ENCODE peak calls at places on chromosomes 5 and 9, in six cellular contexts. One of them, this sample, is unnamed.

GRCh38 chr5:168219515-168220410 is 71.7 kb upstream of the WWC1 start:
- DNase-seq in kidney epithelial cell: peak
- DNase-seq in hypothalamus: no peak
- DNase-seq in WTC11: peak
- DNase-seq in NCI-H460: peak
- DNase-seq in CD8-positive, alpha-beta memory T cell: no peak
- DNase-seq in this sample: peak

GRCh38 chr9:70998962-70999361 is 122.5 kb downstream of the TRPM3 start:
- DNase-seq in WTC11: no peak
- DNase-seq in hypothalamus: no peak
- DNase-seq in kidney epithelial cell: no peak
- DNase-seq in NCI-H460: no peak
- DNase-seq in CD8-positive, alpha-beta memory T cell: no peak
- DNase-seq in this sample: no peak

GRCh38 chr5:59661939-59662615 is 231.4 kb downstream of the PDE4D start:
- DNase-seq in WTC11: no peak
- DNase-seq in kidney epithelial cell: no peak
- DNase-seq in NCI-H460: no peak
- DNase-seq in hypothalamus: no peak
- DNase-seq in CD8-positive, alpha-beta memory T cell: no peak
- DNase-seq in this sample: no peak

GRCh38 chr9:133647148-133647547 is 11.0 kb downstream of the DBH start:
- DNase-seq in kidney epithelial cell: no peak
- DNase-seq in CD8-positive, alpha-beta memory T cell: no peak
- DNase-seq in NCI-H460: no peak
- DNase-seq in WTC11: no peak
- DNase-seq in hypothalamus: no peak
- DNase-seq in this sample: no peak

GRCh38 chr9:130118841-130119520 is 53.2 kb upstream of the NCS1 start:
- DNase-seq in CD8-positive, alpha-beta memory T cell: no peak
- DNase-seq in NCI-H460: no peak
- DNase-seq in hypothalamus: no peak
- DNase-seq in kidney epithelial cell: peak
- DNase-seq in WTC11: no peak
- DNase-seq in this sample: no peak

GRCh38 chr9:99105152-99106043 is 485 bp downstream of the TGFBR1 start:
- DNase-seq in WTC11: peak
- DNase-seq in CD8-positive, alpha-beta memory T cell: peak
- DNase-seq in hypothalamus: peak
- DNase-seq in kidney epithelial cell: no peak
- DNase-seq in NCI-H460: peak
- DNase-seq in this sample: peak

GRCh38 chr9:107667269-107667681 is 177.7 kb upstream of the KLF4 start:
- DNase-seq in kidney epithelial cell: no peak
- DNase-seq in WTC11: no peak
- DNase-seq in CD8-positive, alpha-beta memory T cell: no peak
- DNase-seq in hypothalamus: no peak
- DNase-seq in NCI-H460: no peak
- DNase-seq in this sample: no peak

GRCh38 chr9:132849168-132849831 is 28.8 kb downstream of the AK8 start:
- DNase-seq in WTC11: no peak
- DNase-seq in hypothalamus: no peak
- DNase-seq in kidney epithelial cell: no peak
- DNase-seq in NCI-H460: no peak
- DNase-seq in CD8-positive, alpha-beta memory T cell: no peak
- DNase-seq in this sample: peak

GRCh38 chr5:132777209-132778069 is at the start of gene SEPTIN8:
- DNase-seq in hypothalamus: peak
- DNase-seq in kidney epithelial cell: no peak
- DNase-seq in WTC11: peak
- DNase-seq in NCI-H460: no peak
- DNase-seq in CD8-positive, alpha-beta memory T cell: peak
- DNase-seq in this sample: peak

GRCh38 chr5:103232393-103232999 is 26.1 kb upstream of the MACIR start:
- DNase-seq in kidney epithelial cell: no peak
- DNase-seq in WTC11: no peak
- DNase-seq in CD8-positive, alpha-beta memory T cell: no peak
- DNase-seq in NCI-H460: peak
- DNase-seq in hypothalamus: no peak
- DNase-seq in this sample: peak

GRCh38 chr5:172453206-172453985 is 929 bp downstream of the SH3PXD2B start:
- DNase-seq in CD8-positive, alpha-beta memory T cell: no peak
- DNase-seq in WTC11: peak
- DNase-seq in kidney epithelial cell: no peak
- DNase-seq in NCI-H460: no peak
- DNase-seq in hypothalamus: no peak
- DNase-seq in this sample: peak

GRCh38 chr5:320524-321232 is 836 bp upstream of the AHRR start:
- DNase-seq in NCI-H460: no peak
- DNase-seq in kidney epithelial cell: no peak
- DNase-seq in CD8-positive, alpha-beta memory T cell: no peak
- DNase-seq in hypothalamus: no peak
- DNase-seq in WTC11: peak
- DNase-seq in this sample: no peak

GRCh38 chr5:149647334-149647733 is 66.0 kb downstream of the ARHGEF37 start:
- DNase-seq in kidney epithelial cell: no peak
- DNase-seq in WTC11: no peak
- DNase-seq in hypothalamus: no peak
- DNase-seq in CD8-positive, alpha-beta memory T cell: no peak
- DNase-seq in NCI-H460: no peak
- DNase-seq in this sample: no peak

GRCh38 chr5:157076558-157076957 is 17.6 kb upstream of the HAVCR1 start:
- DNase-seq in kidney epithelial cell: peak
- DNase-seq in hypothalamus: no peak
- DNase-seq in WTC11: no peak
- DNase-seq in NCI-H460: no peak
- DNase-seq in CD8-positive, alpha-beta memory T cell: no peak
- DNase-seq in this sample: no peak

GRCh38 chr5:135039526-135040296 is 5.7 kb upstream of the PITX1 start:
- DNase-seq in CD8-positive, alpha-beta memory T cell: no peak
- DNase-seq in WTC11: peak
- DNase-seq in NCI-H460: no peak
- DNase-seq in hypothalamus: no peak
- DNase-seq in kidney epithelial cell: no peak
- DNase-seq in this sample: no peak

GRCh38 chr5:172776235-172776594 is 5.2 kb upstream of the DUSP1 start:
- DNase-seq in NCI-H460: no peak
- DNase-seq in CD8-positive, alpha-beta memory T cell: no peak
- DNase-seq in WTC11: no peak
- DNase-seq in kidney epithelial cell: no peak
- DNase-seq in hypothalamus: no peak
- DNase-seq in this sample: no peak

This sample was measured in HAP-1.